ENCODE peak calls at places on chromosome 12, in four cellular contexts. One of them, this sample, is unnamed.

GRCh38 chr12:52794479-52795331 is 1.2 kb downstream of the KRT3 start:
- DNase-seq in ELR: peak; percentile 76
- DNase-seq in fibroblast of pulmonary artery: no peak
- DNase-seq in GM18507: no peak
- DNase-seq in this sample: no peak

GRCh38 chr12:52063986-52064649 is 5.7 kb upstream of the ATG101 start:
- DNase-seq in ELR: peak; percentile 86
- DNase-seq in fibroblast of pulmonary artery: peak; percentile 93
- DNase-seq in GM18507: no peak
- DNase-seq in this sample: peak; percentile 92

GRCh38 chr12:91921555-91921954 is 224.1 kb downstream of the BTG1 start:
- DNase-seq in ELR: no peak
- DNase-seq in fibroblast of pulmonary artery: no peak
- DNase-seq in GM18507: no peak
- DNase-seq in this sample: no peak

GRCh38 chr12:115088328-115088994 is 404.5 kb upstream of the TBX3 start:
- DNase-seq in ELR: no peak
- DNase-seq in fibroblast of pulmonary artery: no peak
- DNase-seq in GM18507: no peak
- DNase-seq in this sample: no peak

GRCh38 chr12:6195665-6196535 is 4.3 kb upstream of the CD9 start:
- DNase-seq in ELR: peak; percentile 96
- DNase-seq in fibroblast of pulmonary artery: peak; percentile 91
- DNase-seq in GM18507: peak; percentile 79
- DNase-seq in this sample: peak; percentile 81

GRCh38 chr12:541676-542289 is 82.0 kb downstream of the B4GALNT3 start:
- DNase-seq in ELR: no peak
- DNase-seq in fibroblast of pulmonary artery: no peak
- DNase-seq in GM18507: no peak
- DNase-seq in this sample: no peak

GRCh38 chr12:87953257-87953860 is 75.8 kb downstream of the C12orf50 start:
- DNase-seq in ELR: peak; percentile 64
- DNase-seq in fibroblast of pulmonary artery: peak; percentile 69
- DNase-seq in GM18507: no peak
- DNase-seq in this sample: peak; percentile 64

GRCh38 chr12:124656214-124656516 is 88.8 kb upstream of the NCOR2 start:
- DNase-seq in ELR: no peak
- DNase-seq in fibroblast of pulmonary artery: no peak
- DNase-seq in GM18507: no peak
- DNase-seq in this sample: no peak

GRCh38 chr12:88299567-88300101 is 157.5 kb downstream of the TMTC3 start:
- DNase-seq in ELR: peak; percentile 98
- DNase-seq in fibroblast of pulmonary artery: peak; percentile 92
- DNase-seq in GM18507: peak; percentile 4
- DNase-seq in this sample: peak; percentile 92

GRCh38 chr12:115857923-115858322 is 419.6 kb downstream of the MED13L start:
- DNase-seq in ELR: no peak
- DNase-seq in fibroblast of pulmonary artery: no peak
- DNase-seq in GM18507: no peak
- DNase-seq in this sample: no peak

GRCh38 chr12:103392722-103393121 is 103.0 kb downstream of the C12orf42 start:
- DNase-seq in ELR: no peak
- DNase-seq in fibroblast of pulmonary artery: no peak
- DNase-seq in GM18507: peak; percentile 5
- DNase-seq in this sample: no peak

GRCh38 chr12:96698521-96698920 is 208.5 kb upstream of the NEDD1 start:
- DNase-seq in ELR: peak; percentile 36
- DNase-seq in fibroblast of pulmonary artery: no peak
- DNase-seq in GM18507: no peak
- DNase-seq in this sample: no peak

GRCh38 chr12:12384601-12385321 is 27.9 kb downstream of the BORCS5 start:
- DNase-seq in ELR: no peak
- DNase-seq in fibroblast of pulmonary artery: no peak
- DNase-seq in GM18507: no peak
- DNase-seq in this sample: no peak

GRCh38 chr12:53560386-53560785 is 53.1 kb upstream of the NPFF start:
- DNase-seq in ELR: peak; percentile 20
- DNase-seq in fibroblast of pulmonary artery: peak; percentile 89
- DNase-seq in GM18507: no peak
- DNase-seq in this sample: peak; percentile 92

GRCh38 chr12:27299102-27299501 is 33.5 kb upstream of the BMAL2 start:
- DNase-seq in ELR: no peak
- DNase-seq in fibroblast of pulmonary artery: no peak
- DNase-seq in GM18507: no peak
- DNase-seq in this sample: no peak

GRCh38 chr12:80598004-80598606 is 109.3 kb upstream of the MYF6 start:
- DNase-seq in ELR: peak; percentile 96
- DNase-seq in fibroblast of pulmonary artery: peak; percentile 81
- DNase-seq in GM18507: no peak
- DNase-seq in this sample: peak; percentile 91

GRCh38 chr12:78004451-78005093 is 173.9 kb downstream of the NAV3 start:
- DNase-seq in ELR: no peak
- DNase-seq in fibroblast of pulmonary artery: no peak
- DNase-seq in GM18507: no peak
- DNase-seq in this sample: no peak

GRCh38 chr12:9372202-9372601 is 164.0 kb upstream of the PZP start:
- DNase-seq in ELR: peak; percentile 37
- DNase-seq in fibroblast of pulmonary artery: no peak
- DNase-seq in GM18507: no peak
- DNase-seq in this sample: no peak

GRCh38 chr12:124410354-124411175 is 115.7 kb downstream of the RFLNA start:
- DNase-seq in ELR: no peak
- DNase-seq in fibroblast of pulmonary artery: no peak
- DNase-seq in GM18507: no peak
- DNase-seq in this sample: no peak

GRCh38 chr12:64946132-64946829 is 121.8 kb downstream of the TBC1D30 start:
- DNase-seq in ELR: no peak
- DNase-seq in fibroblast of pulmonary artery: peak; percentile 37
- DNase-seq in GM18507: no peak
- DNase-seq in this sample: peak; percentile 84

GRCh38 chr12:101597164-101597563 is 2.4 kb downstream of the MYBPC1 start:
- DNase-seq in ELR: no peak
- DNase-seq in fibroblast of pulmonary artery: no peak
- DNase-seq in GM18507: no peak
- DNase-seq in this sample: no peak

GRCh38 chr12:79857675-79858074 is 77.2 kb downstream of the PPP1R12A start:
- DNase-seq in ELR: no peak
- DNase-seq in fibroblast of pulmonary artery: no peak
- DNase-seq in GM18507: no peak
- DNase-seq in this sample: no peak